ENCODE peak calls at places on chromosome 14, in seven cellular contexts. One of them, this sample, is unnamed.

GRCh38 chr14:89855961-89856360 is 98.6 kb downstream of the EFCAB11 start:
- DNase-seq in AG10803: peak; percentile 86
- DNase-seq in occipital lobe: no peak
- DNase-seq in progenitor cell of endocrine pancreas: no peak
- DNase-seq in T-helper 1 cell: no peak
- DNase-seq in left ventricle myocardium inferior: no peak
- DNase-seq in stimulated activated CD4-positive, alpha-beta T cell treated with anti-CD3 and anti-CD28 coated beads, Interleukin-1b, Interleukin-23, amount 100 ng/mL, for 1 hour: no peak
- DNase-seq in this sample: no peak

GRCh38 chr14:99415496-99416281 is 65.0 kb downstream of the SETD3 start:
- DNase-seq in AG10803: peak; percentile 85
- DNase-seq in occipital lobe: peak; percentile 45
- DNase-seq in progenitor cell of endocrine pancreas: peak; percentile 54
- DNase-seq in T-helper 1 cell: peak; percentile 62
- DNase-seq in left ventricle myocardium inferior: no peak
- DNase-seq in stimulated activated CD4-positive, alpha-beta T cell treated with anti-CD3 and anti-CD28 coated beads, Interleukin-1b, Interleukin-23, amount 100 ng/mL, for 1 hour: peak; percentile 34
- DNase-seq in this sample: peak; percentile 85

GRCh38 chr14:26323781-26324363 is 274.0 kb downstream of the NOVA1 start:
- DNase-seq in AG10803: no peak
- DNase-seq in occipital lobe: no peak
- DNase-seq in progenitor cell of endocrine pancreas: no peak
- DNase-seq in T-helper 1 cell: no peak
- DNase-seq in left ventricle myocardium inferior: no peak
- DNase-seq in stimulated activated CD4-positive, alpha-beta T cell treated with anti-CD3 and anti-CD28 coated beads, Interleukin-1b, Interleukin-23, amount 100 ng/mL, for 1 hour: no peak
- DNase-seq in this sample: peak; percentile 57

GRCh38 chr14:90248594-90248993 is 7.8 kb upstream of the PSMC1 start:
- DNase-seq in AG10803: no peak
- DNase-seq in occipital lobe: no peak
- DNase-seq in progenitor cell of endocrine pancreas: no peak
- DNase-seq in T-helper 1 cell: no peak
- DNase-seq in left ventricle myocardium inferior: no peak
- DNase-seq in stimulated activated CD4-positive, alpha-beta T cell treated with anti-CD3 and anti-CD28 coated beads, Interleukin-1b, Interleukin-23, amount 100 ng/mL, for 1 hour: no peak
- DNase-seq in this sample: peak; percentile 23

GRCh38 chr14:104746951-104747481 is 5.9 kb upstream of the SIVA1 start:
- DNase-seq in AG10803: peak; percentile 61
- DNase-seq in occipital lobe: no peak
- DNase-seq in progenitor cell of endocrine pancreas: no peak
- DNase-seq in T-helper 1 cell: no peak
- DNase-seq in left ventricle myocardium inferior: no peak
- DNase-seq in stimulated activated CD4-positive, alpha-beta T cell treated with anti-CD3 and anti-CD28 coated beads, Interleukin-1b, Interleukin-23, amount 100 ng/mL, for 1 hour: no peak
- DNase-seq in this sample: no peak

GRCh38 chr14:42441615-42442014 is 834.9 kb downstream of the LRFN5 start:
- DNase-seq in AG10803: no peak
- DNase-seq in occipital lobe: no peak
- DNase-seq in progenitor cell of endocrine pancreas: no peak
- DNase-seq in T-helper 1 cell: no peak
- DNase-seq in left ventricle myocardium inferior: no peak
- DNase-seq in stimulated activated CD4-positive, alpha-beta T cell treated with anti-CD3 and anti-CD28 coated beads, Interleukin-1b, Interleukin-23, amount 100 ng/mL, for 1 hour: no peak
- DNase-seq in this sample: no peak

GRCh38 chr14:61456720-61457119 is 135.3 kb downstream of the PRKCH start:
- DNase-seq in AG10803: peak; percentile 76
- DNase-seq in occipital lobe: peak; percentile 47
- DNase-seq in progenitor cell of endocrine pancreas: peak; percentile 59
- DNase-seq in T-helper 1 cell: peak; percentile 87
- DNase-seq in left ventricle myocardium inferior: peak; percentile 74
- DNase-seq in stimulated activated CD4-positive, alpha-beta T cell treated with anti-CD3 and anti-CD28 coated beads, Interleukin-1b, Interleukin-23, amount 100 ng/mL, for 1 hour: peak; percentile 68
- DNase-seq in this sample: peak; percentile 89

GRCh38 chr14:23077962-23078361 is 17.0 kb downstream of the ACIN1 start:
- DNase-seq in AG10803: no peak
- DNase-seq in occipital lobe: no peak
- DNase-seq in progenitor cell of endocrine pancreas: no peak
- DNase-seq in T-helper 1 cell: no peak
- DNase-seq in left ventricle myocardium inferior: no peak
- DNase-seq in stimulated activated CD4-positive, alpha-beta T cell treated with anti-CD3 and anti-CD28 coated beads, Interleukin-1b, Interleukin-23, amount 100 ng/mL, for 1 hour: no peak
- DNase-seq in this sample: no peak

GRCh38 chr14:104750658-104751057 is 2.3 kb upstream of the SIVA1 start:
- DNase-seq in AG10803: no peak
- DNase-seq in occipital lobe: no peak
- DNase-seq in progenitor cell of endocrine pancreas: no peak
- DNase-seq in T-helper 1 cell: no peak
- DNase-seq in left ventricle myocardium inferior: no peak
- DNase-seq in stimulated activated CD4-positive, alpha-beta T cell treated with anti-CD3 and anti-CD28 coated beads, Interleukin-1b, Interleukin-23, amount 100 ng/mL, for 1 hour: no peak
- DNase-seq in this sample: no peak

GRCh38 chr14:24098927-24099813 is 5.1 kb downstream of the PCK2 start:
- DNase-seq in AG10803: no peak
- DNase-seq in occipital lobe: no peak
- DNase-seq in progenitor cell of endocrine pancreas: no peak
- DNase-seq in T-helper 1 cell: no peak
- DNase-seq in left ventricle myocardium inferior: no peak
- DNase-seq in stimulated activated CD4-positive, alpha-beta T cell treated with anti-CD3 and anti-CD28 coated beads, Interleukin-1b, Interleukin-23, amount 100 ng/mL, for 1 hour: no peak
- DNase-seq in this sample: no peak

GRCh38 chr14:70909788-70910614 is 2.7 kb downstream of the PCNX1 start:
- DNase-seq in AG10803: no peak
- DNase-seq in occipital lobe: no peak
- DNase-seq in progenitor cell of endocrine pancreas: no peak
- DNase-seq in T-helper 1 cell: no peak
- DNase-seq in left ventricle myocardium inferior: no peak
- DNase-seq in stimulated activated CD4-positive, alpha-beta T cell treated with anti-CD3 and anti-CD28 coated beads, Interleukin-1b, Interleukin-23, amount 100 ng/mL, for 1 hour: no peak
- DNase-seq in this sample: no peak

GRCh38 chr14:36655963-36656768 is 5.5 kb upstream of the PAX9 start:
- DNase-seq in AG10803: no peak
- DNase-seq in occipital lobe: no peak
- DNase-seq in progenitor cell of endocrine pancreas: peak; percentile 67
- DNase-seq in T-helper 1 cell: no peak
- DNase-seq in left ventricle myocardium inferior: no peak
- DNase-seq in stimulated activated CD4-positive, alpha-beta T cell treated with anti-CD3 and anti-CD28 coated beads, Interleukin-1b, Interleukin-23, amount 100 ng/mL, for 1 hour: no peak
- DNase-seq in this sample: peak; percentile 79

GRCh38 chr14:104388011-104388521 is 191.5 kb upstream of the C14orf180 start:
- DNase-seq in AG10803: no peak
- DNase-seq in occipital lobe: no peak
- DNase-seq in progenitor cell of endocrine pancreas: no peak
- DNase-seq in T-helper 1 cell: no peak
- DNase-seq in left ventricle myocardium inferior: no peak
- DNase-seq in stimulated activated CD4-positive, alpha-beta T cell treated with anti-CD3 and anti-CD28 coated beads, Interleukin-1b, Interleukin-23, amount 100 ng/mL, for 1 hour: no peak
- DNase-seq in this sample: no peak